ENCODE peak calls at places on chromosomes 4 and X, in seven cellular contexts. One of them, this sample, is unnamed.

GRCh38 chrX:154396948-154397887 is 959 bp upstream of the RPL10 start:
- DNase-seq in kidney glomerular epithelial cell: no peak
- DNase-seq in stimulated activated CD4-positive, alpha-beta T cell treated with anti-CD3 and anti-CD28 coated beads, Interleukin-2, amount 100 ng/mL, for 48 hours: no peak
- DNase-seq in GM12865: peak
- DNase-seq in T-helper 2 cell: no peak
- DNase-seq in upper lobe of right lung: peak
- DNase-seq in brain microvascular endothelial cell: no peak
- DNase-seq in this sample: no peak

GRCh38 chrX:149275836-149276235 is 229.3 kb downstream of the IDS start:
- DNase-seq in kidney glomerular epithelial cell: no peak
- DNase-seq in stimulated activated CD4-positive, alpha-beta T cell treated with anti-CD3 and anti-CD28 coated beads, Interleukin-2, amount 100 ng/mL, for 48 hours: no peak
- DNase-seq in GM12865: no peak
- DNase-seq in T-helper 2 cell: no peak
- DNase-seq in upper lobe of right lung: no peak
- DNase-seq in brain microvascular endothelial cell: no peak
- DNase-seq in this sample: no peak

GRCh38 chr4:1815096-1815996 is 22.3 kb downstream of the FGFR3 start:
- DNase-seq in kidney glomerular epithelial cell: no peak
- DNase-seq in stimulated activated CD4-positive, alpha-beta T cell treated with anti-CD3 and anti-CD28 coated beads, Interleukin-2, amount 100 ng/mL, for 48 hours: no peak
- DNase-seq in GM12865: no peak
- DNase-seq in T-helper 2 cell: no peak
- DNase-seq in upper lobe of right lung: no peak
- DNase-seq in brain microvascular endothelial cell: no peak
- DNase-seq in this sample: no peak

GRCh38 chr4:141501395-141501794 is 135.0 kb upstream of the IL15 start:
- DNase-seq in kidney glomerular epithelial cell: no peak
- DNase-seq in stimulated activated CD4-positive, alpha-beta T cell treated with anti-CD3 and anti-CD28 coated beads, Interleukin-2, amount 100 ng/mL, for 48 hours: no peak
- DNase-seq in GM12865: no peak
- DNase-seq in T-helper 2 cell: no peak
- DNase-seq in upper lobe of right lung: no peak
- DNase-seq in brain microvascular endothelial cell: no peak
- DNase-seq in this sample: no peak

GRCh38 chr4:94995684-94996394 is 238.1 kb downstream of the BMPR1B start:
- DNase-seq in kidney glomerular epithelial cell: peak
- DNase-seq in stimulated activated CD4-positive, alpha-beta T cell treated with anti-CD3 and anti-CD28 coated beads, Interleukin-2, amount 100 ng/mL, for 48 hours: no peak
- DNase-seq in GM12865: no peak
- DNase-seq in T-helper 2 cell: no peak
- DNase-seq in upper lobe of right lung: no peak
- DNase-seq in brain microvascular endothelial cell: no peak
- DNase-seq in this sample: peak

GRCh38 chr4:8251110-8251883 is 18.3 kb upstream of the HTRA3 start:
- DNase-seq in kidney glomerular epithelial cell: no peak
- DNase-seq in stimulated activated CD4-positive, alpha-beta T cell treated with anti-CD3 and anti-CD28 coated beads, Interleukin-2, amount 100 ng/mL, for 48 hours: no peak
- DNase-seq in GM12865: no peak
- DNase-seq in T-helper 2 cell: no peak
- DNase-seq in upper lobe of right lung: no peak
- DNase-seq in brain microvascular endothelial cell: no peak
- DNase-seq in this sample: no peak

GRCh38 chr4:5639556-5639955 is 68.8 kb downstream of the EVC2 start:
- DNase-seq in kidney glomerular epithelial cell: no peak
- DNase-seq in stimulated activated CD4-positive, alpha-beta T cell treated with anti-CD3 and anti-CD28 coated beads, Interleukin-2, amount 100 ng/mL, for 48 hours: no peak
- DNase-seq in GM12865: no peak
- DNase-seq in T-helper 2 cell: no peak
- DNase-seq in upper lobe of right lung: no peak
- DNase-seq in brain microvascular endothelial cell: no peak
- DNase-seq in this sample: no peak

GRCh38 chrX:132612990-132613564 is 124.2 kb upstream of the MBNL3 start:
- DNase-seq in kidney glomerular epithelial cell: no peak
- DNase-seq in stimulated activated CD4-positive, alpha-beta T cell treated with anti-CD3 and anti-CD28 coated beads, Interleukin-2, amount 100 ng/mL, for 48 hours: peak
- DNase-seq in GM12865: peak
- DNase-seq in T-helper 2 cell: no peak
- DNase-seq in upper lobe of right lung: peak
- DNase-seq in brain microvascular endothelial cell: peak
- DNase-seq in this sample: no peak

GRCh38 chr4:22235798-22236197 is 280.1 kb downstream of the ADGRA3 start:
- DNase-seq in kidney glomerular epithelial cell: no peak
- DNase-seq in stimulated activated CD4-positive, alpha-beta T cell treated with anti-CD3 and anti-CD28 coated beads, Interleukin-2, amount 100 ng/mL, for 48 hours: no peak
- DNase-seq in GM12865: no peak
- DNase-seq in T-helper 2 cell: no peak
- DNase-seq in upper lobe of right lung: no peak
- DNase-seq in brain microvascular endothelial cell: no peak
- DNase-seq in this sample: no peak

GRCh38 chrX:45767021-45767491 is 566.4 kb upstream of the DIPK2B start:
- DNase-seq in kidney glomerular epithelial cell: peak
- DNase-seq in stimulated activated CD4-positive, alpha-beta T cell treated with anti-CD3 and anti-CD28 coated beads, Interleukin-2, amount 100 ng/mL, for 48 hours: no peak
- DNase-seq in GM12865: no peak
- DNase-seq in T-helper 2 cell: no peak
- DNase-seq in upper lobe of right lung: no peak
- DNase-seq in brain microvascular endothelial cell: no peak
- DNase-seq in this sample: no peak

GRCh38 chr4:74178798-74179197 is 20.9 kb downstream of the MTHFD2L start:
- DNase-seq in kidney glomerular epithelial cell: no peak
- DNase-seq in stimulated activated CD4-positive, alpha-beta T cell treated with anti-CD3 and anti-CD28 coated beads, Interleukin-2, amount 100 ng/mL, for 48 hours: no peak
- DNase-seq in GM12865: no peak
- DNase-seq in T-helper 2 cell: no peak
- DNase-seq in upper lobe of right lung: no peak
- DNase-seq in brain microvascular endothelial cell: no peak
- DNase-seq in this sample: no peak

This sample was measured in iPS DF 6.9.